ENCODE peak calls at places on chromosomes 2 and 18, in six cellular contexts. B is neuronal stem cell, F is heart right ventricle, A is neural progenitor cell, K is Panc1, W is body of pancreas. C is an unnamed sample.

GRCh38 chr2:15041429-15041837 is 408.9 kb downstream of the LRATD1 start:
- DNase-seq in B (no peak), F (no peak), A (no peak), K (no peak), W (peak; percentile 9), C (no peak)

GRCh38 chr2:191404568-191404991 is 159.4 kb downstream of the MYO1B start:
- DNase-seq in B (no peak), F (no peak), A (no peak), K (no peak), W (no peak), C (no peak)

GRCh38 chr18:13642440-13642827 is 83.9 kb downstream of the FAM210A start:
- DNase-seq in B (no peak), F (no peak), A (no peak), K (no peak), W (no peak), C (no peak)

GRCh38 chr18:74745658-74746403 is 148.2 kb downstream of the ZNF407 start:
- DNase-seq in B (no peak), F (no peak), A (no peak), K (peak; percentile 89), W (no peak), C (peak; percentile 72)

GRCh38 chr2:11658208-11658607 is 11.8 kb downstream of the NTSR2 start:
- DNase-seq in B (no peak), F (no peak), A (no peak), K (no peak), W (no peak), C (no peak)

GRCh38 chr2:105184420-105184819 is 57.1 kb upstream of the GPR45 start:
- DNase-seq in B (no peak), F (no peak), A (no peak), K (no peak), W (no peak), C (no peak)

GRCh38 chr2:217279571-217279970 is 419.7 kb upstream of the TNP1 start:
- DNase-seq in B (no peak), F (no peak), A (no peak), K (no peak), W (no peak), C (peak; percentile 87)

GRCh38 chr2:205612661-205613060 is 69.6 kb upstream of the NRP2 start:
- DNase-seq in B (no peak), F (no peak), A (no peak), K (no peak), W (no peak), C (no peak)

GRCh38 chr2:23401427-23402204 is 16.6 kb downstream of the KLHL29 start:
- DNase-seq in B (no peak), F (no peak), A (no peak), K (no peak), W (no peak), C (no peak)

GRCh38 chr2:68031546-68032160 is 31.2 kb downstream of the C1D start:
- DNase-seq in B (peak; percentile 50), F (no peak), A (peak; percentile 65), K (peak; percentile 25), W (no peak), C (peak; percentile 46)

GRCh38 chr2:222810044-222810443 is 50.8 kb upstream of the ACSL3 start:
- DNase-seq in B (no peak), F (no peak), A (no peak), K (no peak), W (no peak), C (no peak)

GRCh38 chr2:31401580-31401979 is 13.0 kb downstream of the XDH start:
- DNase-seq in B (no peak), F (no peak), A (no peak), K (no peak), W (no peak), C (peak; percentile 90)

GRCh38 chr18:6614952-6615351 is 114.6 kb upstream of the ARHGAP28 start:
- DNase-seq in B (no peak), F (no peak), A (no peak), K (no peak), W (no peak), C (no peak)

GRCh38 chr2:44912660-44913059 is 28.8 kb upstream of the SIX3 start:
- DNase-seq in B (no peak), F (no peak), A (no peak), K (no peak), W (no peak), C (no peak)

GRCh38 chr2:19219060-19219459 is 139.4 kb downstream of the OSR1 start:
- DNase-seq in B (no peak), F (no peak), A (no peak), K (no peak), W (no peak), C (no peak)

GRCh38 chr2:10406016-10406415 is 42.1 kb downstream of the ODC1 start:
- DNase-seq in B (no peak), F (no peak), A (no peak), K (no peak), W (no peak), C (no peak)

GRCh38 chr2:175167076-175167791 is 769 bp downstream of the ATF2 start:
- DNase-seq in B (no peak), F (peak; percentile 25), A (no peak), K (no peak), W (peak; percentile 48), C (no peak)

GRCh38 chr18:57859314-57859713 is 56.2 kb upstream of the ATP8B1 start:
- DNase-seq in B (no peak), F (no peak), A (peak; percentile 14), K (no peak), W (peak; percentile 41), C (no peak)

GRCh38 chr2:60119778-60120177 is 433.7 kb downstream of the BCL11A start:
- DNase-seq in B (no peak), F (no peak), A (no peak), K (no peak), W (no peak), C (no peak)

GRCh38 chr2:128628206-128628605 is 309.5 kb upstream of the HS6ST1 start:
- DNase-seq in B (no peak), F (no peak), A (no peak), K (no peak), W (no peak), C (no peak)

GRCh38 chr2:43218550-43219382 is 7.6 kb downstream of the ZFP36L2 start:
- DNase-seq in B (no peak), F (peak; percentile 50), A (no peak), K (no peak), W (peak; percentile 71), C (peak; percentile 37)

GRCh38 chr2:85413592-85414421 is 3.6 kb upstream of the CAPG start:
- DNase-seq in B (no peak), F (no peak), A (peak; percentile 69), K (no peak), W (peak; percentile 72), C (no peak)

GRCh38 chr2:44107974-44108373 is 60.7 kb upstream of the PPM1B start:
- DNase-seq in B (no peak), F (no peak), A (no peak), K (no peak), W (no peak), C (no peak)

GRCh38 chr2:196902828-196903227 is 23.7 kb downstream of the PGAP1 start:
- DNase-seq in B (no peak), F (no peak), A (no peak), K (no peak), W (no peak), C (no peak)

GRCh38 chr2:88180594-88181240 is 10.6 kb downstream of the THNSL2 start:
- DNase-seq in B (no peak), F (no peak), A (no peak), K (no peak), W (no peak), C (no peak)

GRCh38 chr18:43830905-43831304 is 553.6 kb upstream of the SYT4 start:
- DNase-seq in B (no peak), F (no peak), A (no peak), K (no peak), W (no peak), C (no peak)

GRCh38 chr2:237869357-237870102 is 10.1 kb downstream of the RAMP1 start:
- DNase-seq in B (no peak), F (no peak), A (no peak), K (no peak), W (no peak), C (no peak)

GRCh38 chr2:149489452-149489851 is 98.1 kb downstream of the MMADHC start:
- DNase-seq in B (no peak), F (no peak), A (peak; percentile 13), K (no peak), W (no peak), C (no peak)

GRCh38 chr18:37179384-37179783 is 350.5 kb downstream of the KIAA1328 start:
- DNase-seq in B (no peak), F (no peak), A (no peak), K (no peak), W (peak; percentile 81), C (no peak)

GRCh38 chr2:235612551-235612950 is 118.7 kb downstream of the AGAP1 start:
- DNase-seq in B (no peak), F (no peak), A (no peak), K (no peak), W (no peak), C (no peak)

GRCh38 chr2:235613671-235614070 is 119.8 kb downstream of the AGAP1 start:
- DNase-seq in B (no peak), F (no peak), A (no peak), K (no peak), W (no peak), C (no peak)

GRCh38 chr2:235614900-235615712 is 121.3 kb downstream of the AGAP1 start:
- DNase-seq in B (no peak), F (peak; percentile 62), A (no peak), K (no peak), W (no peak), C (no peak)

GRCh38 chr2:235616846-235617245 is 123.0 kb downstream of the AGAP1 start:
- DNase-seq in B (no peak), F (no peak), A (no peak), K (no peak), W (no peak), C (no peak)

GRCh38 chr2:235614176-235614860 is 120.5 kb downstream of the AGAP1 start:
- DNase-seq in B (no peak), F (no peak), A (no peak), K (no peak), W (no peak), C (no peak)
- H3K4me3 ChIP-seq in B (no peak overlapping the region), F (no peak overlapping the region), A (no peak overlapping the region), K (no peak overlapping the region), W (no peak overlapping the region), C (no peak overlapping the region)

GRCh38 chr18:48405108-48405507 is 4.1 kb downstream of the ZBTB7C start:
- DNase-seq in B (no peak), F (no peak), A (no peak), K (no peak), W (no peak), C (peak; percentile 31)
- H3K36me3 ChIP-seq in B (no peaks in the 10 kb centered on the region), F (no peaks in the 10 kb centered on the region), A (no peaks in the 10 kb centered on the region), K (no peaks in the 10 kb centered on the region), W (no peaks in the 10 kb centered on the region), C (no peaks in the 10 kb centered on the region)

GRCh38 chr2:127101048-127101611 is 5.8 kb downstream of the BIN1 start:
- DNase-seq in B (no peak), F (no peak), A (no peak), K (no peak), W (no peak), C (peak; percentile 36)
- H3K4me3 ChIP-seq in B (no peak overlapping the region), F (no peak overlapping the region), A (no peak overlapping the region), K (no peak overlapping the region), W (no peak overlapping the region), C (no peak overlapping the region)

GRCh38 chr2:241244368-241244767 is 55.9 kb downstream of the ANO7 start:
- DNase-seq in B (no peak), F (no peak), A (no peak), K (no peak), W (no peak), C (no peak)
- H3K36me3 ChIP-seq in B (peaks cover 67% of the 10 kb centered on the region), F (peaks cover 100% of the 10 kb centered on the region), A (peaks cover 2% of the 10 kb centered on the region), K (peaks cover 51% of the 10 kb centered on the region), W (peaks cover 88% of the 10 kb centered on the region), C (peaks cover 99% of the 10 kb centered on the region)

C was measured in SJSA1.